ENCODE peak calls at places on chromosomes 2 and 18, in four cellular contexts. R, M, D and Z are unnamed samples.

GRCh38 chr2:54942373-54942772 is 107.9 kb downstream of the RTN4 start:
- DNase-seq in R (no peak), D (no peak), M (no peak), Z (no peak)

GRCh38 chr2:10584242-10584753 is 105.5 kb downstream of the NOL10 start:
- DNase-seq in R (no peak), M (no peak), D (no peak), Z (no peak)

GRCh38 chr2:72233211-72233610 is 85.5 kb upstream of the CYP26B1 start:
- DNase-seq in D (no peak), M (no peak), R (no peak), Z (no peak)

GRCh38 chr2:10042301-10043161 is 819 bp upstream of the KLF11 start:
- DNase-seq in R (peak; percentile 35), M (peak; percentile 37), D (no peak), Z (no peak)

GRCh38 chr18:51266736-51267135 is 69.3 kb upstream of the MEX3C start:
- DNase-seq in M (no peak), R (no peak), D (no peak), Z (no peak)

GRCh38 chr2:10331702-10332401 is 29.1 kb downstream of the HPCAL1 start:
- DNase-seq in D (no peak), M (peak; percentile 83), R (no peak), Z (no peak)

GRCh38 chr2:161913865-161914264 is 160.2 kb downstream of the DPP4 start:
- DNase-seq in R (no peak), M (no peak), D (no peak), Z (no peak)

GRCh38 chr2:55916473-55917049 is 7.0 kb downstream of the EFEMP1 start:
- DNase-seq in D (no peak), R (no peak), M (no peak), Z (no peak)

GRCh38 chr2:206240335-206240734 is 34.1 kb upstream of the ZDBF2 start:
- DNase-seq in R (no peak), D (no peak), M (no peak), Z (no peak)

GRCh38 chr2:68466361-68466777 is 725 bp downstream of the FBXO48 start:
- DNase-seq in D (no peak), R (no peak), M (peak; percentile 70), Z (no peak)

GRCh38 chr2:209771474-209772292 is at the start of gene UNC80:
- DNase-seq in R (peak; percentile 44), M (peak; percentile 29), D (no peak), Z (peak; percentile 10)

GRCh38 chr2:143955416-143956075 is 564.4 kb downstream of the ZEB2 start:
- DNase-seq in R (no peak), D (no peak), M (no peak), Z (no peak)

GRCh38 chr2:176662771-176663170 is 393.5 kb downstream of the MTX2 start:
- DNase-seq in D (no peak), M (no peak), R (no peak), Z (no peak)

GRCh38 chr2:143901185-143901842 is 618.6 kb downstream of the ZEB2 start:
- DNase-seq in M (no peak), D (no peak), R (no peak), Z (no peak)

GRCh38 chr2:84631047-84631446 is 114.7 kb downstream of the DNAH6 start:
- DNase-seq in R (no peak), M (no peak), D (no peak), Z (no peak)

GRCh38 chr18:3294435-3295080 is 32.6 kb downstream of the MYL12B start:
- DNase-seq in M (no peak), R (no peak), D (no peak), Z (no peak)

GRCh38 chr2:42795871-42796301 is 3.5 kb upstream of the HAAO start:
- DNase-seq in M (no peak), R (no peak), D (no peak), Z (no peak)

GRCh38 chr2:56195563-56195962 is 11.8 kb downstream of the CCDC85A start:
- DNase-seq in R (no peak), M (no peak), D (no peak), Z (no peak)

GRCh38 chr2:217680376-217680775 is 322.4 kb downstream of the TNS1 start:
- DNase-seq in M (no peak), R (no peak), D (no peak), Z (no peak)

GRCh38 chr18:24982831-24983230 is 369.1 kb downstream of the ZNF521 start:
- DNase-seq in D (no peak), R (no peak), M (no peak), Z (no peak)

GRCh38 chr18:50183556-50183955 is 11.4 kb downstream of the MYO5B start:
- DNase-seq in M (no peak), R (no peak), D (no peak), Z (no peak)

GRCh38 chr18:73235491-73235890 is 367.7 kb upstream of the NETO1 start:
- DNase-seq in D (no peak), M (no peak), R (no peak), Z (no peak)

GRCh38 chr2:113169002-113169530 is 4.7 kb upstream of the PSD4 start:
- DNase-seq in M (no peak), D (no peak), R (no peak), Z (no peak)

GRCh38 chr18:1094408-1094807 is 189.7 kb downstream of the ADCYAP1 start:
- DNase-seq in D (no peak), M (no peak), R (no peak), Z (no peak)

GRCh38 chr2:165901595-165901994 is 52.0 kb downstream of the TTC21B start:
- DNase-seq in R (no peak), D (no peak), M (no peak), Z (no peak)

GRCh38 chr2:20966061-20966460 is 77.8 kb downstream of the APOB start:
- DNase-seq in D (no peak), M (no peak), R (no peak), Z (no peak)

GRCh38 chr2:28470759-28471158 is 25.1 kb upstream of the PLB1 start:
- DNase-seq in M (no peak), D (no peak), R (no peak), Z (no peak)

GRCh38 chr2:153872311-153873061 is 764 bp downstream of the GALNT13 start:
- DNase-seq in M (no peak), R (peak; percentile 4), D (no peak), Z (no peak)

GRCh38 chr2:7118606-7119503 is 201.6 kb downstream of the RNF144A start:
- DNase-seq in D (no peak), R (no peak), M (peak; percentile 26), Z (no peak)